ENCODE peak calls at places on chromosomes 12 and 14, in ten cellular contexts. One of them, this sample, is unnamed. For H3K4me1, the result is how much of the 10 kb centered on the place peaks cover.

GRCh38 chr12:93363854-93364297 is 13.8 kb upstream of the NUDT4 start:
- DNase-seq in upper lobe of left lung: no peak
- DNase-seq in A549: no peak
- DNase-seq in HepG2: no peak
- DNase-seq in transverse colon: no peak
- DNase-seq in stomach: no peak
- DNase-seq in GM12878: no peak
- DNase-seq in ovary: no peak
- DNase-seq in sigmoid colon: no peak
- DNase-seq in K562: peak
- DNase-seq in this sample: no peak

GRCh38 chr12:78229491-78230209 is 399.0 kb downstream of the NAV3 start:
- DNase-seq in upper lobe of left lung: no peak
- DNase-seq in A549: peak
- DNase-seq in HepG2: peak
- DNase-seq in transverse colon: peak
- DNase-seq in stomach: no peak
- DNase-seq in GM12878: peak
- DNase-seq in ovary: no peak
- DNase-seq in sigmoid colon: no peak
- DNase-seq in K562: peak
- DNase-seq in this sample: no peak

GRCh38 chr12:96225003-96225855 is 31.1 kb downstream of the ELK3 start:
- DNase-seq in upper lobe of left lung: no peak
- DNase-seq in A549: no peak
- DNase-seq in HepG2: no peak
- DNase-seq in transverse colon: no peak
- DNase-seq in stomach: no peak
- DNase-seq in GM12878: no peak
- DNase-seq in ovary: peak
- DNase-seq in sigmoid colon: no peak
- DNase-seq in K562: no peak
- DNase-seq in this sample: no peak

GRCh38 chr14:84891414-84891813 is 638.5 kb upstream of the FLRT2 start:
- DNase-seq in upper lobe of left lung: no peak
- DNase-seq in A549: no peak
- DNase-seq in HepG2: no peak
- DNase-seq in transverse colon: no peak
- DNase-seq in stomach: no peak
- DNase-seq in GM12878: no peak
- DNase-seq in ovary: no peak
- DNase-seq in sigmoid colon: no peak
- DNase-seq in K562: no peak
- DNase-seq in this sample: no peak

GRCh38 chr12:22121224-22121623 is 75.2 kb downstream of the CMAS start:
- DNase-seq in upper lobe of left lung: peak
- DNase-seq in A549: no peak
- DNase-seq in HepG2: peak
- DNase-seq in transverse colon: peak
- DNase-seq in stomach: no peak
- DNase-seq in GM12878: no peak
- DNase-seq in ovary: no peak
- DNase-seq in sigmoid colon: peak
- DNase-seq in K562: peak
- DNase-seq in this sample: no peak

GRCh38 chr12:81360916-81361315 is 283.0 kb downstream of the ACSS3 start:
- DNase-seq in upper lobe of left lung: no peak
- DNase-seq in A549: no peak
- DNase-seq in HepG2: no peak
- DNase-seq in transverse colon: no peak
- DNase-seq in stomach: no peak
- DNase-seq in GM12878: no peak
- DNase-seq in ovary: no peak
- DNase-seq in sigmoid colon: no peak
- DNase-seq in K562: no peak
- DNase-seq in this sample: no peak

GRCh38 chr12:131980263-131980662 is 30.5 kb downstream of the EP400 start:
- DNase-seq in upper lobe of left lung: no peak
- DNase-seq in A549: no peak
- DNase-seq in HepG2: no peak
- DNase-seq in transverse colon: no peak
- DNase-seq in stomach: no peak
- DNase-seq in GM12878: no peak
- DNase-seq in ovary: no peak
- DNase-seq in sigmoid colon: no peak
- DNase-seq in K562: no peak
- DNase-seq in this sample: no peak

GRCh38 chr14:68573126-68573525 is 219.7 kb downstream of the ZFP36L1 start:
- DNase-seq in upper lobe of left lung: no peak
- DNase-seq in A549: no peak
- DNase-seq in HepG2: no peak
- DNase-seq in transverse colon: no peak
- DNase-seq in stomach: no peak
- DNase-seq in GM12878: no peak
- DNase-seq in ovary: peak
- DNase-seq in sigmoid colon: peak
- DNase-seq in K562: no peak
- DNase-seq in this sample: no peak

GRCh38 chr14:101035466-101036225 is 132.1 kb upstream of the RTL1 start:
- DNase-seq in upper lobe of left lung: peak
- DNase-seq in A549: no peak
- DNase-seq in HepG2: no peak
- DNase-seq in transverse colon: no peak
- DNase-seq in stomach: no peak
- DNase-seq in GM12878: no peak
- DNase-seq in ovary: peak
- DNase-seq in sigmoid colon: peak
- DNase-seq in K562: no peak
- DNase-seq in this sample: peak

GRCh38 chr14:101039755-101040138 is 136.2 kb upstream of the RTL1 start:
- DNase-seq in upper lobe of left lung: no peak
- DNase-seq in A549: no peak
- DNase-seq in HepG2: no peak
- DNase-seq in transverse colon: no peak
- DNase-seq in stomach: no peak
- DNase-seq in GM12878: no peak
- DNase-seq in ovary: peak
- DNase-seq in sigmoid colon: peak
- DNase-seq in K562: no peak
- DNase-seq in this sample: no peak

GRCh38 chr14:101034986-101035385 is 131.5 kb upstream of the RTL1 start:
- DNase-seq in upper lobe of left lung: peak
- DNase-seq in A549: no peak
- DNase-seq in HepG2: no peak
- DNase-seq in transverse colon: no peak
- DNase-seq in stomach: no peak
- DNase-seq in GM12878: no peak
- DNase-seq in ovary: peak
- DNase-seq in sigmoid colon: peak
- DNase-seq in K562: no peak
- DNase-seq in this sample: peak

GRCh38 chr14:101039031-101039754 is 135.7 kb upstream of the RTL1 start:
- DNase-seq in upper lobe of left lung: no peak
- DNase-seq in A549: no peak
- DNase-seq in HepG2: no peak
- DNase-seq in transverse colon: no peak
- DNase-seq in stomach: no peak
- DNase-seq in GM12878: no peak
- DNase-seq in ovary: peak
- DNase-seq in sigmoid colon: no peak
- DNase-seq in K562: no peak
- DNase-seq in this sample: no peak

DNA sequence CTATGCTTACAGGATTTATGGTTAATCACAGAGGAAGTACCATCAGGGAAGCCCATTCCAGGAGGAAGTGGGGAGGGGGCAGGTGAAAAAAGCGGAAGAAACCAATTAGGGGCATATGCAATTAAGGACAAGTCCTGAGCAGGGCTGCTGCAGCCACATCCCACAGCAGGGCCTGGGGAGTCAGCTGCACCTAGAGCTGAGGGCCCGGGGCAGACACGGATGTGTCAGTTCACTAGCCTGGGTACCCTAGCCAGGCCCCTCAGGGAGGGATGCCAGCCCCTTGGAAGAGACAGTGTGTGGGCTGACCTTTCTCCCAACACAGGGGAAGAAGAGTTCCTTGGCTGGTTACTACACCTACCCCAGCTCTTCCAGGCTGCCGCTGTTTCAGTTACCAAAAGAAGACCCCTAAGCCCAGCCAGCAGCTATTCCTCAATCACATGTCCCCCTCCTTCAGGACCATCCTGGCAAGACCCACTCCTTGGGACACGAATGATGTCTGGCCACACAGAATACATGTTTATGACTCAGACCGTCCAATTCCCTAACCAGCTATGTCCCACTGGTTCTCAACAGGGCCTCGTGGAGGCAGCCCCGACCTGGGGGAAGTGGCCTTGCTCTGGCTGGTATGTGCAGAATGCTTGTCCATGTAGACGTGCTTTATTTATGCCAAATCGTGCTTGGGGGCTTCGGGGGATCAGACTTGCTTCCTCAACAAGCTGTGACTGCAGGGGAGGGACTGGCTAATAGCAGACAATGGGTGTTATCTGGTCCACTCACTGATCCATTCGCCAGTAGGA is 133.7 kb upstream of the RTL1 start:
- DNase-seq in upper lobe of left lung: no peak
- DNase-seq in A549: no peak
- DNase-seq in HepG2: no peak
- DNase-seq in transverse colon: no peak
- DNase-seq in stomach: no peak
- DNase-seq in GM12878: no peak
- DNase-seq in ovary: peak
- DNase-seq in sigmoid colon: peak
- DNase-seq in K562: no peak
- DNase-seq in this sample: peak
- TF ChIP-seq EP300 in upper lobe of left lung: no peak
- TF ChIP-seq EP300 in A549: no peak
- TF ChIP-seq EP300 in HepG2: no peak
- TF ChIP-seq EP300 in transverse colon: no peak
- TF ChIP-seq EP300 in stomach: no peak
- TF ChIP-seq EP300 in GM12878: no peak
- TF ChIP-seq EP300 in ovary: no peak
- TF ChIP-seq EP300 in sigmoid colon: no peak
- TF ChIP-seq EP300 in K562: no peak
- TF ChIP-seq EP300 in this sample: no peak

GRCh38 chr12:2586159-2587035 is 208.4 kb upstream of the FKBP4 start:
- DNase-seq in upper lobe of left lung: no peak
- DNase-seq in A549: no peak
- DNase-seq in HepG2: no peak
- DNase-seq in transverse colon: no peak
- DNase-seq in stomach: peak
- DNase-seq in GM12878: no peak
- DNase-seq in ovary: no peak
- DNase-seq in sigmoid colon: no peak
- DNase-seq in K562: no peak
- DNase-seq in this sample: peak

GRCh38 chr12:2583642-2584041 is 211.1 kb upstream of the FKBP4 start:
- DNase-seq in upper lobe of left lung: no peak
- DNase-seq in A549: no peak
- DNase-seq in HepG2: no peak
- DNase-seq in transverse colon: no peak
- DNase-seq in stomach: no peak
- DNase-seq in GM12878: no peak
- DNase-seq in ovary: no peak
- DNase-seq in sigmoid colon: peak
- DNase-seq in K562: no peak
- DNase-seq in this sample: no peak

GRCh38 chr12:2593045-2593444 is 201.7 kb upstream of the FKBP4 start:
- DNase-seq in upper lobe of left lung: no peak
- DNase-seq in A549: no peak
- DNase-seq in HepG2: no peak
- DNase-seq in transverse colon: no peak
- DNase-seq in stomach: no peak
- DNase-seq in GM12878: no peak
- DNase-seq in ovary: no peak
- DNase-seq in sigmoid colon: peak
- DNase-seq in K562: no peak
- DNase-seq in this sample: no peak

GRCh38 chr12:2589381-2589780 is 205.4 kb upstream of the FKBP4 start:
- DNase-seq in upper lobe of left lung: no peak
- DNase-seq in A549: no peak
- DNase-seq in HepG2: no peak
- DNase-seq in transverse colon: no peak
- DNase-seq in stomach: no peak
- DNase-seq in GM12878: no peak
- DNase-seq in ovary: no peak
- DNase-seq in sigmoid colon: peak
- DNase-seq in K562: no peak
- DNase-seq in this sample: no peak

GRCh38 chr12:2588345-2588744 is 206.4 kb upstream of the FKBP4 start:
- DNase-seq in upper lobe of left lung: no peak
- DNase-seq in A549: no peak
- DNase-seq in HepG2: no peak
- DNase-seq in transverse colon: no peak
- DNase-seq in stomach: no peak
- DNase-seq in GM12878: no peak
- DNase-seq in ovary: no peak
- DNase-seq in sigmoid colon: peak
- DNase-seq in K562: no peak
- DNase-seq in this sample: no peak
- TF ChIP-seq CTCF in upper lobe of left lung: no peak
- TF ChIP-seq CTCF in A549: no peak
- TF ChIP-seq CTCF in HepG2: no peak
- TF ChIP-seq CTCF in transverse colon: no peak
- TF ChIP-seq CTCF in stomach: no peak
- TF ChIP-seq CTCF in GM12878: no peak
- TF ChIP-seq CTCF in ovary: no peak
- TF ChIP-seq CTCF in sigmoid colon: no peak
- TF ChIP-seq CTCF in K562: no peak
- TF ChIP-seq CTCF in this sample: no peak

DNA sequence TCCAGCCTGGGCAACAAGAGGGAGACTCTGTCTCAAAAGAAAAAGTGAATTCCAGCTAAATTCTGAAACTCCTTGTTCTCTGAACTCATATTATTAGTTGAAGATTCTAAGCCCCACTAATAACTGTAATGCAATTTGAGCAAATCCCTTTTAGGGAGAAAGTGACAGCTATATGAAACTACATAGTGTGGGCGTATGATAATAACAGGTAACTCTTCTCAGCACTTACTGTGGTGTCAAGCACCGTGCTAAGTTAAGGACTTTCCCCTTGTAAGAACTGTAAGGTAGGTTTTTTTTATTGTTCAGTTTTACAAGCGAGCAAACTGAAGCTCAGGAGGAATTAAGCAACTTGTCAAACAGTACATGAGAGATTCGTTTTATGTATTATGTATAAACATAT is 5.4 kb downstream of the ANKRD13A start:
- DNase-seq in upper lobe of left lung: no peak
- DNase-seq in A549: no peak
- DNase-seq in HepG2: no peak
- DNase-seq in transverse colon: no peak
- DNase-seq in stomach: no peak
- DNase-seq in GM12878: peak
- DNase-seq in ovary: no peak
- DNase-seq in sigmoid colon: no peak
- DNase-seq in K562: no peak
- DNase-seq in this sample: no peak
- H3K4me1 ChIP-seq in upper lobe of left lung: half or more
- H3K4me1 ChIP-seq in A549: under half
- H3K4me1 ChIP-seq in HepG2: under half
- H3K4me1 ChIP-seq in transverse colon: under half
- H3K4me1 ChIP-seq in stomach: half or more
- H3K4me1 ChIP-seq in GM12878: under half
- H3K4me1 ChIP-seq in ovary: under half
- H3K4me1 ChIP-seq in sigmoid colon: under half
- H3K4me1 ChIP-seq in K562: under half
- H3K4me1 ChIP-seq in this sample: under half

GRCh38 chr12:1692221-1692620 is 1.4 kb downstream of the ADIPOR2 start:
- DNase-seq in upper lobe of left lung: no peak
- DNase-seq in A549: no peak
- DNase-seq in HepG2: no peak
- DNase-seq in transverse colon: no peak
- DNase-seq in stomach: no peak
- DNase-seq in GM12878: no peak
- DNase-seq in ovary: no peak
- DNase-seq in sigmoid colon: no peak
- DNase-seq in K562: no peak
- DNase-seq in this sample: no peak

GRCh38 chr12:1690578-1691122 is at the start of gene ADIPOR2:
- DNase-seq in upper lobe of left lung: peak
- DNase-seq in A549: peak
- DNase-seq in HepG2: peak
- DNase-seq in transverse colon: peak
- DNase-seq in stomach: peak
- DNase-seq in GM12878: peak
- DNase-seq in ovary: peak
- DNase-seq in sigmoid colon: peak
- DNase-seq in K562: peak
- DNase-seq in this sample: peak

GRCh38 chr12:1692895-1693294 is 2.0 kb downstream of the ADIPOR2 start:
- DNase-seq in upper lobe of left lung: no peak
- DNase-seq in A549: no peak
- DNase-seq in HepG2: no peak
- DNase-seq in transverse colon: no peak
- DNase-seq in stomach: no peak
- DNase-seq in GM12878: no peak
- DNase-seq in ovary: no peak
- DNase-seq in sigmoid colon: no peak
- DNase-seq in K562: no peak
- DNase-seq in this sample: no peak

GRCh38 chr12:1688086-1688710 is 2.7 kb upstream of the ADIPOR2 start:
- DNase-seq in upper lobe of left lung: no peak
- DNase-seq in A549: no peak
- DNase-seq in HepG2: no peak
- DNase-seq in transverse colon: no peak
- DNase-seq in stomach: no peak
- DNase-seq in GM12878: no peak
- DNase-seq in ovary: no peak
- DNase-seq in sigmoid colon: no peak
- DNase-seq in K562: no peak
- DNase-seq in this sample: no peak

GRCh38 chr12:1691123-1692007 is 495 bp downstream of the ADIPOR2 start:
- DNase-seq in upper lobe of left lung: peak
- DNase-seq in A549: peak
- DNase-seq in HepG2: peak
- DNase-seq in transverse colon: peak
- DNase-seq in stomach: peak
- DNase-seq in GM12878: no peak
- DNase-seq in ovary: no peak
- DNase-seq in sigmoid colon: peak
- DNase-seq in K562: peak
- DNase-seq in this sample: peak
- TF ChIP-seq EP300 in upper lobe of left lung: no peak
- TF ChIP-seq EP300 in A549: no peak
- TF ChIP-seq EP300 in HepG2: no peak
- TF ChIP-seq EP300 in transverse colon: no peak
- TF ChIP-seq EP300 in stomach: no peak
- TF ChIP-seq EP300 in GM12878: no peak
- TF ChIP-seq EP300 in ovary: no peak
- TF ChIP-seq EP300 in sigmoid colon: no peak
- TF ChIP-seq EP300 in K562: no peak
- TF ChIP-seq EP300 in this sample: no peak